ENCODE peak calls at places on chromosomes 16 and 17, in six cellular contexts. One of them, this sample, is unnamed. For H3K4me1, the result is how much of the 10 kb centered on the place peaks cover.

GRCh38 chr16:58324792-58325191 is 30.0 kb upstream of the PRSS54 start:
- DNase-seq in IMR-90: no peak
- DNase-seq in mesendoderm: no peak
- DNase-seq in mesenchymal stem cell: no peak
- DNase-seq in neuronal stem cell: no peak
- DNase-seq in H1: no peak
- DNase-seq in this sample: no peak

GRCh38 chr16:15958703-15959348 is 9.4 kb downstream of the ABCC1 start:
- DNase-seq in IMR-90: no peak
- DNase-seq in mesendoderm: peak
- DNase-seq in mesenchymal stem cell: no peak
- DNase-seq in neuronal stem cell: no peak
- DNase-seq in H1: no peak
- DNase-seq in this sample: no peak

GRCh38 chr16:57422026-57422944 is 17.7 kb downstream of the CCL17 start:
- DNase-seq in IMR-90: peak
- DNase-seq in mesendoderm: peak
- DNase-seq in mesenchymal stem cell: peak
- DNase-seq in neuronal stem cell: no peak
- DNase-seq in H1: peak
- DNase-seq in this sample: peak

GRCh38 chr16:8679156-8679555 is 4.7 kb downstream of the ABAT start:
- DNase-seq in IMR-90: no peak
- DNase-seq in mesendoderm: peak
- DNase-seq in mesenchymal stem cell: no peak
- DNase-seq in neuronal stem cell: no peak
- DNase-seq in H1: no peak
- DNase-seq in this sample: peak

GRCh38 chr17:45826919-45827628 is 17.6 kb upstream of the SPPL2C start:
- DNase-seq in IMR-90: no peak
- DNase-seq in mesendoderm: no peak
- DNase-seq in mesenchymal stem cell: no peak
- DNase-seq in neuronal stem cell: no peak
- DNase-seq in H1: no peak
- DNase-seq in this sample: no peak

GRCh38 chr17:7886227-7887037 is 2.2 kb upstream of the CHD3 start:
- DNase-seq in IMR-90: peak
- DNase-seq in mesendoderm: peak
- DNase-seq in mesenchymal stem cell: peak
- DNase-seq in neuronal stem cell: peak
- DNase-seq in H1: peak
- DNase-seq in this sample: no peak

GRCh38 chr17:39867084-39867890 is 715 bp upstream of the ZPBP2 start:
- DNase-seq in IMR-90: no peak
- DNase-seq in mesendoderm: no peak
- DNase-seq in mesenchymal stem cell: no peak
- DNase-seq in neuronal stem cell: no peak
- DNase-seq in H1: no peak
- DNase-seq in this sample: no peak

GRCh38 chr17:5826384-5826783 is 242.1 kb upstream of the NLRP1 start:
- DNase-seq in IMR-90: peak
- DNase-seq in mesendoderm: peak
- DNase-seq in mesenchymal stem cell: peak
- DNase-seq in neuronal stem cell: no peak
- DNase-seq in H1: no peak
- DNase-seq in this sample: no peak

GRCh38 chr17:15475620-15476354 is 8.4 kb upstream of the CDRT4 start:
- DNase-seq in IMR-90: peak
- DNase-seq in mesendoderm: no peak
- DNase-seq in mesenchymal stem cell: peak
- DNase-seq in neuronal stem cell: no peak
- DNase-seq in H1: no peak
- DNase-seq in this sample: no peak

DNA sequence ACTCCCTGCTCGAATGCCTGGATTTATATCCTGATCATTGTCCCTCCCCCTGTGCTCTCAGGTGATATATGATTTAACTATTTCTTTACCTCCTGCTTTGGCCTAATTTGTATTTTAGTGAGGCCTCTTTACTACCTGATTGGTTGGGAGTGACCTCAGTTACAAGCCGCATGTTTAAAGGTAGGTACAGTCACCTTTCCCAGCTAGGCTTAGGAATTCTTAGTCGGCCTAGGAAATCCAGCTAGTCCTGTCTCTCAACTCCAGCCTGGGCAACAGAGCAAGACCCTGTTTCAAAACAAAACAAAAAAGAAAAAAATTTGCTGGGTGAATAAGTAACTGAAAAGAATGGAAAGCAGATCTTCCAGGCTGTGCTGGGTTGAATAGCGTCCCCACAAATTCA is 26.8 kb upstream of the ST6GALNAC2 start:
- DNase-seq in IMR-90: no peak
- DNase-seq in mesendoderm: no peak
- DNase-seq in mesenchymal stem cell: no peak
- DNase-seq in neuronal stem cell: no peak
- DNase-seq in H1: no peak
- DNase-seq in this sample: peak
- H3K18ac ChIP-seq in IMR-90: no peak
- H3K18ac ChIP-seq in mesendoderm: no peak
- H3K18ac ChIP-seq in mesenchymal stem cell: no peak
- H3K18ac ChIP-seq in neuronal stem cell: no peak
- H3K18ac ChIP-seq in H1: peak
- H3K18ac ChIP-seq in this sample: no peak

DNA sequence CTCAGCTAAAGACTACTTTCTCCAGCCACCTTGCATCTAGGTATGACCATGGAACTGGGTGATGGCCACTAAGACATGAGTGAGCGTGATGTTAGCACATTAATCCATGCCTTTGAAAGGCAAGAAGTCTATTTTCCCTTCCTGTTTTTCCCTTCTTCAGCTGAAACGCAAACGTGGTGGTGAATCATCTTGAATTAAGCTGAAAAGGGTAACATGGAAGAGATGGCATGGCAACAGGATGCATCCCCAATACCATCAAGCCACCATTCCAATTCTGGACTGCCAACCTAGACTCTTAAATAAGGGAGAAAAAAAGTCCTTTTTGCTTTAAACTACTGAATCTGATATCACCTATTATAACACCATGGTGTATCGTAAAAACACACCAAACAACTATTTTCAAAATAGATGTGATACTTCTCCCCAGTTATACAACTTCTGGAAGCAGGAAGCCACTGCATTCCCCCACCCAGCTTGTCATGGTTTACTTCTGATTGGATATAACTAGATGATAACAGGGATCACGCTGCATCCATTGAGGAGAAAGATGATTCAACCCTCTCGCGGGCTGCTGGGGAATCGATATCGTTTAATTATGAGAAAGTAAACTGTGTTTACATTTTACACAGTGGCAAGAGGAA is 368.6 kb downstream of the CDH13 start:
- DNase-seq in IMR-90: no peak
- DNase-seq in mesendoderm: no peak
- DNase-seq in mesenchymal stem cell: peak
- DNase-seq in neuronal stem cell: no peak
- DNase-seq in H1: no peak
- DNase-seq in this sample: no peak
- H3K4me3 ChIP-seq in IMR-90: no peak
- H3K4me3 ChIP-seq in mesendoderm: no peak
- H3K4me3 ChIP-seq in mesenchymal stem cell: no peak
- H3K4me3 ChIP-seq in neuronal stem cell: no peak
- H3K4me3 ChIP-seq in H1: no peak
- H3K4me3 ChIP-seq in this sample: no peak

DNA sequence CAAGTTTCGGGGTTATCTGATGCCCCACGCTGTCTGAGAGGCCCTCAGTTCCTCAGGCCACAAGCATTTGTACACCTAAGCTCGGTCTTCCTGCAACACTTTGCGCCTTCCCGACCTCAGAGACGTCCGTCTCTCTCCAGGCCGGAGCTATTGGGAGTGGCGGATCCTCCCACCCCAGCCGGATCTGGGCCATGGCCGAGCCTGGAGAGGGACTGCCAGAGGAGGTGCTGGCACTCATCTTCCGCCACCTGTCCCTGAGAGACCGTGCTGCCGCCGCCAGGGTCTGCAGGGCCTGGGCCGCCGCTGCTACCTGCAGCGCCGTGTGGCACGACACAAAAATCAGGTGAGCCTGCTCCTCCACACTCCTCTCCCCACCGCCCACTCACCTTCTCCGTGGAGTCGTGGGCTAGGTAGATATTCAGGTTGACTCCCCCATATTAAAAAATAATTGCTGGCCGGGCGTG is 1.9 kb downstream of the FBXL8 start:
- DNase-seq in IMR-90: no peak
- DNase-seq in mesendoderm: peak
- DNase-seq in mesenchymal stem cell: no peak
- DNase-seq in neuronal stem cell: no peak
- DNase-seq in H1: peak
- DNase-seq in this sample: no peak
- H3K4me1 ChIP-seq in IMR-90: under half
- H3K4me1 ChIP-seq in mesendoderm: under half
- H3K4me1 ChIP-seq in mesenchymal stem cell: half or more
- H3K4me1 ChIP-seq in neuronal stem cell: under half
- H3K4me1 ChIP-seq in H1: under half
- H3K4me1 ChIP-seq in this sample: under half

DNA sequence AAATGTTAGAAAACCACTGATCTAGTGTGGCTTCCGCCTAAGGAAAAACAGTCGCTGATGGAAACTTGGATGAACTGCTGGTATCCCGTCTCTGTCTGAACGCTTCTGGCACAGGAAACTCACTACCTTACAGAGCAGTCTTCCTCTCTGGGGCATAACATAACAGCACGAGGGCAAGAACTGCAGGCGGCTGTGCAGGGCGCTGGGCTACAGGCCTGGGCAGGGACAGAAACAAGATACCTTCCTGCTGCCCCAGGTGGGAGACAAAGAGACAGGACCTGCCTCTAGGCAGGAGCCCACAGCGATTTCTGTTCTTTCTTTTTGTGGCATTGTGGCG is 10.5 kb downstream of the MXRA7 start:
- DNase-seq in IMR-90: no peak
- DNase-seq in mesendoderm: no peak
- DNase-seq in mesenchymal stem cell: no peak
- DNase-seq in neuronal stem cell: no peak
- DNase-seq in H1: no peak
- DNase-seq in this sample: peak
- H3K18ac ChIP-seq in IMR-90: peak
- H3K18ac ChIP-seq in mesendoderm: no peak
- H3K18ac ChIP-seq in mesenchymal stem cell: no peak
- H3K18ac ChIP-seq in neuronal stem cell: peak
- H3K18ac ChIP-seq in H1: no peak
- H3K18ac ChIP-seq in this sample: no peak

GRCh38 chr16:71410146-71410545 is 31.7 kb downstream of the TLE7 start:
- DNase-seq in IMR-90: no peak
- DNase-seq in mesendoderm: no peak
- DNase-seq in mesenchymal stem cell: no peak
- DNase-seq in neuronal stem cell: no peak
- DNase-seq in H1: no peak
- DNase-seq in this sample: no peak
- H3K4me3 ChIP-seq in IMR-90: no peak
- H3K4me3 ChIP-seq in mesendoderm: no peak
- H3K4me3 ChIP-seq in mesenchymal stem cell: no peak
- H3K4me3 ChIP-seq in neuronal stem cell: no peak
- H3K4me3 ChIP-seq in H1: no peak
- H3K4me3 ChIP-seq in this sample: no peak

GRCh38 chr17:77186141-77186604 is 45.4 kb downstream of the SEC14L1 start:
- DNase-seq in IMR-90: no peak
- DNase-seq in mesendoderm: no peak
- DNase-seq in mesenchymal stem cell: no peak
- DNase-seq in neuronal stem cell: no peak
- DNase-seq in H1: no peak
- DNase-seq in this sample: no peak
- H3K4me1 ChIP-seq in IMR-90: under half
- H3K4me1 ChIP-seq in mesendoderm: under half
- H3K4me1 ChIP-seq in mesenchymal stem cell: under half
- H3K4me1 ChIP-seq in neuronal stem cell: under half
- H3K4me1 ChIP-seq in H1: under half
- H3K4me1 ChIP-seq in this sample: under half

DNA sequence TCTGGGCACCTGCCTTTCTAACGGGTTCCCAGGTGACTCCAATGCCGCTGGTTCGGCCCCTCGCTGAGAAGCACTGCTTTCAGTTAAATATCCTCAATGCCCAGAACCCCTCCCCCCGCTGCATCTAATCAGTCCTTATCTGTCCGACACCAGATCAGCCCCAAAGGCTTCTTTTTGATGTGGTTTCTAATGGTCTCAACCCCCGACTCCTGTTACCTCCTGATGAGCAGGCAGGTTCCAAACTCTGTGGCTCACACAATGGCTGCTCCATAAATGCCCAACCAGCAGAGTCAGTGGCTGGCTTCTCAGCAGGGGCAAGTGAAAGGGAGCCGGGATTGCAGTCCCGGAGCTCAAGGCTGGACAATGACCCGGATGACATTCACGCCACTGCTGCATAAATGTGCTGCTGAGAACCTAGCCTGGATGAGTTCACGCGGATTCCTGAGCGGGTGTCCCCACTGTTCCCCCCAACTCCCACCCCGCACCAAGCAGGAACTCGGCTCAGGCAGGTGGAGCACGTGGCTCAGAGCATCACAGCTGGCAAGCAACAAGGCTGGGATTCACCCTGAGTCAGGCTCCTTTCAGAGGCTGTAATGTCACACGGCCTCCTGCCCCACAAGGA is 1.0 kb upstream of the SLC38A8 start:
- DNase-seq in IMR-90: peak
- DNase-seq in mesendoderm: peak
- DNase-seq in mesenchymal stem cell: no peak
- DNase-seq in neuronal stem cell: no peak
- DNase-seq in H1: no peak
- DNase-seq in this sample: no peak
- H3K18ac ChIP-seq in IMR-90: no peak
- H3K18ac ChIP-seq in mesendoderm: no peak
- H3K18ac ChIP-seq in mesenchymal stem cell: no peak
- H3K18ac ChIP-seq in neuronal stem cell: peak
- H3K18ac ChIP-seq in H1: no peak
- H3K18ac ChIP-seq in this sample: no peak

GRCh38 chr16:71540-72341 is 690 bp downstream of the RHBDF1 start:
- DNase-seq in IMR-90: peak
- DNase-seq in mesendoderm: peak
- DNase-seq in mesenchymal stem cell: peak
- DNase-seq in neuronal stem cell: peak
- DNase-seq in H1: peak
- DNase-seq in this sample: peak
- H3K4me3 ChIP-seq in IMR-90: peak
- H3K4me3 ChIP-seq in mesendoderm: peak
- H3K4me3 ChIP-seq in mesenchymal stem cell: peak
- H3K4me3 ChIP-seq in neuronal stem cell: peak
- H3K4me3 ChIP-seq in H1: peak
- H3K4me3 ChIP-seq in this sample: peak

GRCh38 chr17:79840204-79840988 is 1.2 kb upstream of the CBX4 start:
- DNase-seq in IMR-90: peak
- DNase-seq in mesendoderm: peak
- DNase-seq in mesenchymal stem cell: peak
- DNase-seq in neuronal stem cell: no peak
- DNase-seq in H1: peak
- DNase-seq in this sample: peak
- H3K4me1 ChIP-seq in IMR-90: under half
- H3K4me1 ChIP-seq in mesendoderm: under half
- H3K4me1 ChIP-seq in mesenchymal stem cell: half or more
- H3K4me1 ChIP-seq in neuronal stem cell: under half
- H3K4me1 ChIP-seq in H1: under half
- H3K4me1 ChIP-seq in this sample: under half